ENCODE peak calls at places on chromosomes 13 and 19, in four cellular contexts. W is omental fat pad, X is stomach, I is HFFc6. D is an unnamed sample.

GRCh38 chr19:10568444-10568825 is 344 bp downstream of the CDKN2D start:
- DNase-seq in X (peak), W (no peak), I (no peak), D (no peak)

GRCh38 chr13:20686167-20686566 is 17.3 kb upstream of the IL17D start:
- DNase-seq in I (no peak), W (no peak), X (no peak), D (no peak)

GRCh38 chr19:1333789-1334188 is 48.1 kb downstream of the EFNA2 start:
- DNase-seq in X (no peak), I (no peak), W (no peak), D (no peak)

GRCh38 chr13:50518791-50519201 is 324.7 kb downstream of the DLEU7 start:
- DNase-seq in I (no peak), W (no peak), X (no peak), D (no peak)

GRCh38 chr13:99956473-99957349 is 14.9 kb downstream of the ZIC5 start:
- DNase-seq in X (no peak), I (no peak), W (no peak), D (peak)

GRCh38 chr13:80341098-80341701 is at the start of gene SPRY2:
- DNase-seq in X (peak), I (peak), W (peak), D (peak)

GRCh38 chr19:31070676-31071075 is 278.6 kb downstream of the TSHZ3 start:
- DNase-seq in X (no peak), I (no peak), W (no peak), D (no peak)

GRCh38 chr19:43524922-43525835 is 1.8 kb downstream of the ETHE1 start:
- DNase-seq in W (peak), X (peak), I (no peak), D (peak)

GRCh38 chr13:46905249-46905648 is 8.4 kb upstream of the HTR2A start:
- DNase-seq in W (no peak), X (no peak), I (no peak), D (no peak)

GRCh38 chr19:56253737-56254136 is 18.8 kb upstream of the EDDM13 start:
- DNase-seq in W (no peak), X (no peak), I (peak), D (peak)

GRCh38 chr13:64992314-64992713 is 2237.8 kb downstream of the PCDH9 start:
- DNase-seq in X (no peak), W (no peak), I (no peak), D (no peak)

GRCh38 chr19:44644391-44645016 is 794 bp downstream of the PVR start:
- DNase-seq in X (no peak), I (peak), W (no peak), D (peak)

GRCh38 chr19:1812426-1813196 is 535 bp upstream of the ATP8B3 start:
- DNase-seq in W (peak), X (peak), I (peak), D (peak)

GRCh38 chr19:6718111-6718740 is 2.2 kb downstream of the C3 start:
- DNase-seq in X (no peak), W (no peak), I (no peak), D (no peak)

GRCh38 chr13:107296804-107297203 is 728.9 kb upstream of the ARGLU1 start:
- DNase-seq in X (no peak), I (no peak), W (no peak), D (no peak)

GRCh38 chr13:52760078-52760477 is 20.5 kb upstream of the CNMD start:
- DNase-seq in X (no peak), W (no peak), I (no peak), D (no peak)

GRCh38 chr19:42074513-42075363 is 1.2 kb upstream of the ZNF574 start:
- DNase-seq in W (no peak), X (no peak), I (no peak), D (peak)

GRCh38 chr13:26529441-26529840 is 28.0 kb upstream of the WASF3 start:
- DNase-seq in W (no peak), X (peak), I (peak), D (peak)

GRCh38 chr13:22717036-22717435 is 463.7 kb upstream of the SGCG start:
- DNase-seq in X (no peak), W (no peak), I (no peak), D (no peak)

GRCh38 chr13:27044837-27045570 is 126.6 kb downstream of the USP12 start:
- DNase-seq in X (no peak), I (no peak), W (no peak), D (peak)

GRCh38 chr19:39224910-39225309 is 19.9 kb downstream of the IFNL3 start:
- DNase-seq in I (no peak), X (no peak), W (no peak), D (no peak)

GRCh38 chr13:42722883-42723539 is 58.4 kb upstream of the FAM216B start:
- DNase-seq in X (no peak), I (no peak), W (no peak), D (no peak)

GRCh38 chr19:2618611-2619010 is 83.9 kb downstream of the GNG7 start:
- DNase-seq in X (peak), W (no peak), I (peak), D (no peak)

GRCh38 chr13:88622362-88622973 is 951.3 kb downstream of the SLITRK5 start:
- DNase-seq in I (no peak), X (no peak), W (no peak), D (no peak)

GRCh38 chr19:30645946-30646577 is 273.9 kb downstream of the ZNF536 start:
- DNase-seq in I (no peak), W (no peak), X (no peak), D (no peak)

GRCh38 chr13:30576528-30576927 is 41.2 kb upstream of the USPL1 start:
- DNase-seq in X (no peak), W (no peak), I (peak), D (no peak)

GRCh38 chr19:40609561-40610395 is 8.6 kb downstream of the LTBP4 start:
- DNase-seq in W (peak), I (peak), X (peak), D (peak)

GRCh38 chr13:36450534-36450933 is 18.2 kb downstream of the CCNA1 start:
- DNase-seq in X (no peak), W (no peak), I (no peak), D (no peak)

GRCh38 chr13:36445806-36446423 is 13.6 kb downstream of the CCNA1 start:
- DNase-seq in X (no peak), W (no peak), I (no peak), D (no peak)

GRCh38 chr13:36445278-36445677 is 13.0 kb downstream of the CCNA1 start:
- DNase-seq in I (no peak), X (no peak), W (no peak), D (no peak)

GRCh38 chr13:36447501-36447900 is 15.2 kb downstream of the CCNA1 start:
- DNase-seq in W (no peak), X (no peak), I (no peak), D (no peak)
- TF ChIP-seq CTCF in W (no peak), X (no peak), I (no peak), D (no peak)

GRCh38 chr19:16527971-16528521 is 14.2 kb downstream of the CHERP start:
- DNase-seq in X (peak), W (no peak), I (no peak), D (peak)
- TF ChIP-seq CTCF in X (no peak), W (no peak), I (peak), D (peak)

GRCh38 chr19:8000298-8001038 is 5.0 kb downstream of the ELAVL1 start:
- DNase-seq in I (no peak), X (no peak), W (no peak), D (no peak)

GRCh38 chr19:8004001-8004400 is 1.4 kb downstream of the ELAVL1 start:
- DNase-seq in X (no peak), I (no peak), W (no peak), D (no peak)

GRCh38 chr19:7999376-7999775 is 6.1 kb downstream of the ELAVL1 start:
- DNase-seq in I (no peak), W (no peak), X (no peak), D (no peak)

GRCh38 chr19:8001995-8002849 is 3.2 kb downstream of the ELAVL1 start:
- DNase-seq in W (peak), I (peak), X (peak), D (peak)

DNA sequence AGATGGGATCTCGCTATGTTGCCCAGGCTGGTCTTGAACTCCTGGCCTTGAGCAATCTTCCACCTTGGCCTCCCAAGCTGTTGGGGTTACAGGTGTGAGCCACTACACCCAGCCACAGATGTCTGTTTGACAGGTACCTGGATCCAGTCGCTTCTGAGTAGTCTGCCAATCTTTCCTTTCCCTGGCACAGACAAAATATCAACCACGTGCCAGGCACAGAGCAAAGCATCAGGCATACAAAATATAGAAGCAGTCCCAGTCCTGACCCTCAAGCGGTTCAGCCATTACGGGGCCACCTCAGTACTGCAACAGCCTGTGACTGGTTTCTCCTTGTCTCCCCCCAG is 3.8 kb downstream of the ELAVL1 start:
- DNase-seq in X (no peak), W (no peak), I (no peak), D (no peak)
- TF ChIP-seq CTCF in X (no peak), W (no peak), I (no peak), D (no peak)

DNA sequence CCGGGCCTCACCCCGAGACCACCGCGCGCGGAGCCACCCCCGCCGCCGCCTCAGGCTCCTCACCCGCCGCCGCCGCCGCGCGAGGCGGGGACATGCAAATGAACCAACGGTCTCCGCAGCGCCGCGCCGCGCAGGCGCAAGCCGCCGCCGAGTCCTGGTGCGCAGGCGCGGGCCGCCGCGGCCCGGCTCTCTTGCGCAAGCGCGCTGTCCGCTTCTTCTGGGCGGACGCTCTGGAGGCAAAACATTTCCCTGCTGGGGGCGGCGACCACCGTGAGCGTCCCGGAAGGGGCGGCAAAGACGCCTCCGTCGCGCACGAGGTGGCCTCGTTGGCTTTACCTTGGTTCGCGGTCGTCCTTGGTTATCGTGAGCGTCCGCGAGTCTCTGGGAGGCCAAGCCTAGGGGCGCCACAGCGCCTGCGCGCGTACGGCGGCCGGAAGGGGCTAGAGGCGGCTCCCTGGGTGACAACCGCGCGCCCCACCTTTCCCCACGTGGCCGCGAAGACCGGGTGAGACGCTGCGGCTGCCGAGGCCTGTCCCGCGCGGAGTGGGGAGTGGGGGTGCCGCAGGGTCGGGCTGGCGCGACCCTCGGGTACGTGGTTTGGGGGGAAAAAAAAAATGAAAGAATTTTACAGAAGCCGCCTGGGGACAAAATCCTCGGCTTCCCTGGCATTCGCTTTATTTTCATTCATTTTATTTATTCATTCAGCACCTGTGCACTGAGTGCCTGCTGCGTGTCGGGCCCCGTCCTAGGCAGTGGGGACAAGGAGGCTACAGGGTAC is at the start of the genes ARMC6 and SUGP2:
- DNase-seq in I (peak), X (peak), W (peak), D (peak)
- TF ChIP-seq CTCF in I (peak), X (no peak), W (no peak), D (no peak)

GRCh38 chr19:18716857-18717256 is 33.4 kb downstream of the CRTC1 start:
- DNase-seq in I (no peak), W (no peak), X (no peak), D (no peak)
- TF ChIP-seq CTCF in I (no peak), W (no peak), X (no peak), D (no peak)

GRCh38 chr13:98059276-98059675 is 83.6 kb upstream of the FARP1 start:
- DNase-seq in X (no peak), I (no peak), W (no peak), D (no peak)
- TF ChIP-seq CTCF in X (no peak), I (no peak), W (no peak), D (no peak)

DNA sequence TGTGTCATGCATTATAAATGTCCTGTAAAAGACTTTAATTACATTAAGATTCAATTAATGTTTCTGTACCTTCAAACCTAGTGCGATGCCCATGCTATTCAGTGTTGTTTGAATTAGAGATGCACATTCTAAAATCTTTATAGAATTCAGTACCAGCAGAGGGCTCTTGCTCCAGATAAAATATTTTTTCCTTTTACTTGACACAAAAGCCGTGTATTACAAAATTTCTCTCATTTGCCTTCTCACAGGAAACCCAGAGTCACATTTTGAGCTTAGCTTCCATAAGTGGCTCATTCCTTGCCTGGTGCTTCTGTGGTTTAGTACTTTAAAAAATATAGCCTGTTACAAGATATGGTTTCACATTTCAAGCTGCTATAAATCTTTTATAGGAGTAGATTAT is 101.2 kb downstream of the RNF17 start:
- DNase-seq in W (no peak), X (no peak), I (peak), D (no peak)
- TF ChIP-seq CTCF in W (no peak), X (no peak), I (peak), D (peak)

DNA sequence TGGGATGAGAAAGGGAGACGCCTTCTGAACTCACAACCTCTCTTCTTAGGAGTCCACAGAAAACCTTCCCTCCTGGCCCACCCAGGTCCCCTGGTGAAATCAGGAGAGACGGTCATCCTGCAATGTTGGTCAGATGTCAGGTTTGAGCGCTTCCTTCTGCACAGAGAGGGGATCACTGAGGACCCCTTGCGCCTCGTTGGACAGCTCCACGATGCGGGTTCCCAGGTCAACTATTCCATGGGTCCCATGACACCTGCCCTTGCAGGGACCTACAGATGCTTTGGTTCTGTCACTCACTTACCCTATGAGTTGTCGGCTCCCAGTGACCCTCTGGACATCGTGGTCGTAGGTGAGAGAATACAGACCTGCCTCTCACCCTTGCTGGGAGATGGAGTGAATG is 3.3 kb downstream of the KIR3DL3 start:
- DNase-seq in X (no peak), W (no peak), I (no peak), D (no peak)
- TF ChIP-seq CTCF in X (no peak), W (no peak), I (no peak), D (no peak)

DNA sequence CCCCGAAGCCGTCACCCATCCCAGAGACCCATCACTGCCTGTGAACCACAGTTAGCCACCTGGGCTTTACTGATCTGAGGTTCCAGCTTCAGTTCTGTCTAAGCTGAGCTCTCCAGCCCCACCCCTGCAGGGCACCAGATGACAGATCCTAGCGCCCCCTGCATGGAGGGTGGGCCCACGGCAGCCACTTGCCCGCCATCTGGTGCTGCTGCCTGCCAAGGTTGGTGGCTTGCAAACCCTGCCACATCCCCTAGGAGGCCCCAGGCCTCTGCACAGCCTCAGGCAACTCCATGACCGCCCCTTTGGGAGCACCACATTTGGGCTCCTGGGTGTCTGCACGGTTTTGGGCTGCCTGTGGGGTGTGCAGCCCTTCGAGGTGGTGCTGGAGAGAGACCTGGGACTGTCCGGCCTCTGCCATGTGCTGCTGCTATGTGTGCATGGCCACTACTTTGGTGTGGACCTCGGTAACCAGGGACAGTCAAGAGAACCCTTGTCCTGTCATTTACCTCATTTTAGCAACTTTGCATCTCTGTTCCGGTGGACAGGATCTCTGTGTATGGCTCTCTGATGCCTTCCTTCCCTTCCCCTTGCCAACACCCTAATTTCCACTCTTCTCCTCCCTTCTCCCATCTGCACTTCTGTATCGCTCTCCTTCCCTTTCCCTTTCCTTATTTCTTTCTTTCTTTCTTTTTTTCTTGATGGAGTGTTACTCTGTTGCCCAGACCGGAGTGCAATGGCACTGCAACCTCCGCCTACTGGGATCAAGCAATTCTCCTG is 17.4 kb upstream of the SDHAF1 start:
- DNase-seq in X (no peak), W (no peak), I (no peak), D (no peak)
- TF ChIP-seq CTCF in X (no peak), W (no peak), I (peak), D (peak)

GRCh38 chr19:48637948-48638830 is 1.0 kb upstream of the DBP start:
- DNase-seq in X (peak), W (no peak), I (peak), D (peak)
- TF ChIP-seq CTCF in X (no peak), W (no peak), I (peak), D (no peak)